ENCODE peak calls at places on chromosomes 1 and 21, in six cellular contexts. N is non-pigmented ciliary epithelial cell; C is aorta; L is stimulated activated CD4-positive, alpha-beta T cell treated with anti-CD3 and anti-CD28 coated beads, Interleukin-15, amount 100 ng/mL, for 24 hours; S is ACHN; P is endothelial cell. Z is an unnamed sample.

GRCh38 chr21:25562660-25563059 is 44.6 kb downstream of the MRPL39 start:
- DNase-seq in N (no peak), P (no peak), C (no peak), L (no peak), S (no peak), Z (no peak)

GRCh38 chr1:234609528-234610042 is 393 bp downstream of the IRF2BP2 start:
- DNase-seq in S (peak), L (no peak), C (no peak), P (peak), N (no peak), Z (no peak)

GRCh38 chr1:34845131-34845901 is 14.2 kb downstream of the SMIM12 start:
- DNase-seq in C (no peak), S (no peak), P (no peak), L (no peak), N (no peak), Z (no peak)

GRCh38 chr1:176206006-176206960 is 803 bp downstream of the COP1 start:
- DNase-seq in L (peak), C (peak), P (peak), S (peak), N (no peak), Z (no peak)

GRCh38 chr1:11134352-11135266 is 34.9 kb upstream of the EXOSC10 start:
- DNase-seq in C (no peak), S (peak), L (no peak), N (no peak), P (no peak), Z (no peak)

GRCh38 chr1:94321662-94322061 is 84.3 kb upstream of the ARHGAP29 start:
- DNase-seq in P (no peak), N (no peak), L (no peak), C (no peak), S (no peak), Z (no peak)

GRCh38 chr1:65939636-65940035 is 146.9 kb downstream of the PDE4B start:
- DNase-seq in S (no peak), N (no peak), L (no peak), P (no peak), C (no peak), Z (no peak)

GRCh38 chr1:207890136-207890738 is 20.7 kb downstream of the CD34 start:
- DNase-seq in C (peak), S (peak), P (peak), N (peak), L (no peak), Z (peak)

GRCh38 chr1:22661880-22662279 is 8.8 kb downstream of the C1QB start:
- DNase-seq in N (no peak), S (no peak), P (no peak), C (no peak), L (no peak), Z (no peak)

GRCh38 chr1:184753093-184753492 is 1.6 kb downstream of the EDEM3 start:
- DNase-seq in N (no peak), L (no peak), C (no peak), S (no peak), P (no peak), Z (no peak)

GRCh38 chr1:95233321-95233736 is 681 bp upstream of the RWDD3 start:
- DNase-seq in S (peak), C (no peak), N (no peak), L (no peak), P (no peak), Z (no peak)

GRCh38 chr1:246297314-246298273 is 209.5 kb downstream of the SMYD3 start:
- DNase-seq in N (no peak), S (peak), C (no peak), L (no peak), P (no peak), Z (no peak)

GRCh38 chr1:184945678-184946412 is 28.5 kb downstream of the NIBAN1 start:
- DNase-seq in P (no peak), S (no peak), L (no peak), N (no peak), C (no peak), Z (peak)

GRCh38 chr1:208291923-208292711 is 47.9 kb upstream of the PLXNA2 start:
- DNase-seq in N (no peak), S (no peak), P (no peak), C (no peak), L (no peak), Z (no peak)

GRCh38 chr1:150221552-150221951 is 14.4 kb downstream of the ANP32E start:
- DNase-seq in C (no peak), L (no peak), S (peak), N (no peak), P (no peak), Z (no peak)

GRCh38 chr1:192869308-192869940 is 60.6 kb downstream of the RGS2 start:
- DNase-seq in S (no peak), N (no peak), C (no peak), P (no peak), L (no peak), Z (no peak)

GRCh38 chr1:247212012-247212411 is 40.2 kb upstream of the ZNF124 start:
- DNase-seq in S (no peak), N (no peak), C (no peak), L (no peak), P (no peak), Z (no peak)

GRCh38 chr1:55626326-55626725 is 411.2 kb upstream of the USP24 start:
- DNase-seq in N (no peak), P (no peak), C (no peak), S (no peak), L (no peak), Z (no peak)

GRCh38 chr1:85343213-85343611 is 66.8 kb upstream of the BCL10 start:
- DNase-seq in P (no peak), C (no peak), L (no peak), N (no peak), S (no peak), Z (no peak)

GRCh38 chr1:235098991-235099390 is 29.6 kb downstream of the TOMM20 start:
- DNase-seq in N (no peak), S (no peak), C (no peak), P (no peak), L (no peak), Z (no peak)

GRCh38 chr1:243623831-243624230 is 226.2 kb downstream of the AKT3 start:
- DNase-seq in L (no peak), P (no peak), C (no peak), N (peak), S (no peak), Z (no peak)

GRCh38 chr21:29254550-29254949 is 44.2 kb upstream of the BACH1 start:
- DNase-seq in S (no peak), P (no peak), L (no peak), N (no peak), C (no peak), Z (no peak)

GRCh38 chr1:165823552-165824268 is 3.7 kb upstream of the UCK2 start:
- DNase-seq in S (no peak), C (no peak), N (no peak), L (no peak), P (no peak), Z (no peak)

GRCh38 chr1:93701619-93702018 is 20.0 kb upstream of the BCAR3 start:
- DNase-seq in S (peak), L (no peak), P (no peak), N (peak), C (peak), Z (peak)

GRCh38 chr1:109828756-109829505 is 65.2 kb upstream of the EPS8L3 start:
- DNase-seq in C (no peak), S (no peak), N (no peak), L (no peak), P (no peak), Z (no peak)

GRCh38 chr1:154148787-154149186 is 6.1 kb downstream of the NUP210L start:
- DNase-seq in P (no peak), S (no peak), N (no peak), L (no peak), C (no peak), Z (no peak)

GRCh38 chr21:16291296-16291695 is 561.5 kb downstream of the USP25 start:
- DNase-seq in S (no peak), L (no peak), C (no peak), N (no peak), P (no peak), Z (no peak)

GRCh38 chr1:29269356-29269755 is 33.0 kb downstream of the PTPRU start:
- DNase-seq in S (no peak), L (no peak), C (no peak), N (no peak), P (no peak), Z (no peak)

GRCh38 chr1:98179159-98179558 is 258.3 kb upstream of the DPYD start:
- DNase-seq in P (no peak), C (no peak), S (no peak), N (no peak), L (no peak), Z (no peak)

GRCh38 chr21:45255381-45256020 is 32.2 kb downstream of the POFUT2 start:
- DNase-seq in S (no peak), N (no peak), P (no peak), L (no peak), C (no peak), Z (no peak)

GRCh38 chr21:45226540-45227326 is 61.0 kb downstream of the POFUT2 start:
- DNase-seq in P (no peak), N (no peak), C (no peak), L (peak), S (peak), Z (no peak)

GRCh38 chr1:52032785-52033131 is 852 bp downstream of the KTI12 start:
- DNase-seq in L (peak), N (no peak), P (peak), C (peak), S (peak), Z (peak)

GRCh38 chr1:13600762-13601483 is 17.3 kb downstream of the PDPN start:
- DNase-seq in P (no peak), C (no peak), N (no peak), L (no peak), S (no peak), Z (no peak)

GRCh38 chr21:41616063-41616591 is 108.2 kb upstream of the TMPRSS2 start:
- DNase-seq in S (no peak), C (peak), P (no peak), N (no peak), L (no peak), Z (peak)